ENCODE peak calls at places on chromosome 9, in seven cellular contexts. U is MM.1S, B is neural progenitor cell, G is K562, D is astrocyte, Y is HCT116, O is fibroblast of lung. T is an unnamed sample.

GRCh38 chr9:75071530-75072122 is 16.3 kb downstream of the NMRK1 start:
- DNase-seq in U (peak), B (no peak), G (peak), D (no peak), Y (peak), O (no peak), T (peak)

GRCh38 chr9:92740015-92740408 is 24.6 kb downstream of the BICD2 start:
- DNase-seq in U (no peak), B (no peak), G (no peak), D (no peak), Y (no peak), O (peak), T (no peak)

GRCh38 chr9:34072868-34073590 is 24.3 kb upstream of the UBAP2 start:
- DNase-seq in U (no peak), B (no peak), G (no peak), D (peak), Y (no peak), O (peak), T (peak)

GRCh38 chr9:134855231-134855899 is 25.2 kb upstream of the FCN2 start:
- DNase-seq in U (no peak), B (no peak), G (no peak), D (no peak), Y (no peak), O (no peak), T (no peak)

GRCh38 chr9:3960661-3961144 is 339.2 kb downstream of the GLIS3 start:
- DNase-seq in U (no peak), B (peak), G (no peak), D (peak), Y (no peak), O (peak), T (peak)

GRCh38 chr9:130664191-130665028 is at the start of gene PRDM12:
- DNase-seq in U (no peak), B (peak), G (no peak), D (no peak), Y (no peak), O (no peak), T (no peak)

GRCh38 chr9:104903609-104904008 is 24.3 kb downstream of the ABCA1 start:
- DNase-seq in U (no peak), B (no peak), G (no peak), D (peak), Y (no peak), O (no peak), T (no peak)

GRCh38 chr9:106172265-106172664 is 477.9 kb downstream of the TMEM38B start:
- DNase-seq in U (no peak), B (no peak), G (no peak), D (no peak), Y (no peak), O (no peak), T (no peak)

GRCh38 chr9:135587658-135588057 is 26.1 kb downstream of the PAEP start:
- DNase-seq in U (no peak), B (no peak), G (peak), D (no peak), Y (no peak), O (no peak), T (no peak)

GRCh38 chr9:113996531-113997001 is 81.5 kb downstream of the AMBP start:
- DNase-seq in U (no peak), B (no peak), G (no peak), D (no peak), Y (no peak), O (no peak), T (no peak)

GRCh38 chr9:6014668-6015270 is 655 bp downstream of the RANBP6 start:
- DNase-seq in U (no peak), B (no peak), G (peak), D (peak), Y (peak), O (peak), T (peak)

GRCh38 chr9:14212116-14212515 is 101.8 kb downstream of the NFIB start:
- DNase-seq in U (no peak), B (no peak), G (no peak), D (peak), Y (no peak), O (peak), T (peak)

GRCh38 chr9:109171926-109172325 is 4.9 kb upstream of the FRRS1L start:
- DNase-seq in U (no peak), B (no peak), G (no peak), D (peak), Y (no peak), O (peak), T (no peak)

GRCh38 chr9:73046769-73047168 is 93.9 kb upstream of the ALDH1A1 start:
- DNase-seq in U (no peak), B (no peak), G (no peak), D (no peak), Y (no peak), O (no peak), T (no peak)

GRCh38 chr9:31519011-31519410 is 865.4 kb upstream of the ACO1 start:
- DNase-seq in U (peak), B (no peak), G (no peak), D (no peak), Y (no peak), O (no peak), T (no peak)

GRCh38 chr9:130938652-130939404 is at the start of gene FIBCD1:
- DNase-seq in U (no peak), B (peak), G (peak), D (peak), Y (peak), O (peak), T (peak)

GRCh38 chr9:121199921-121200320 is 1.7 kb downstream of the RAB14 start:
- DNase-seq in U (no peak), B (no peak), G (no peak), D (no peak), Y (no peak), O (no peak), T (peak)

GRCh38 chr9:97802276-97802675 is 50.8 kb upstream of the FOXE1 start:
- DNase-seq in U (no peak), B (no peak), G (no peak), D (peak), Y (peak), O (no peak), T (peak)

GRCh38 chr9:33465096-33465495 is 8.6 kb downstream of the NOL6 start:
- DNase-seq in U (no peak), B (no peak), G (no peak), D (no peak), Y (no peak), O (no peak), T (no peak)

GRCh38 chr9:120693609-120694008 is 20.7 kb downstream of the MEGF9 start:
- DNase-seq in U (no peak), B (no peak), G (no peak), D (peak), Y (no peak), O (peak), T (peak)

GRCh38 chr9:111897831-111898144 is 1.2 kb downstream of the UGCG start:
- DNase-seq in U (peak), B (no peak), G (no peak), D (no peak), Y (peak), O (peak), T (peak)

GRCh38 chr9:120510816-120511215 is 69.2 kb downstream of the CDK5RAP2 start:
- DNase-seq in U (no peak), B (no peak), G (no peak), D (no peak), Y (no peak), O (no peak), T (no peak)

GRCh38 chr9:91946196-91946595 is 3.8 kb downstream of the ROR2 start:
- DNase-seq in U (no peak), B (no peak), G (peak), D (no peak), Y (no peak), O (no peak), T (no peak)

GRCh38 chr9:35659340-35659739 is 1.2 kb downstream of the CCDC107 start:
- DNase-seq in U (no peak), B (no peak), G (no peak), D (peak), Y (no peak), O (no peak), T (peak)

GRCh38 chr9:125538092-125538473 is 168.9 kb downstream of the MAPKAP1 start:
- DNase-seq in U (no peak), B (no peak), G (peak), D (peak), Y (peak), O (peak), T (peak)

GRCh38 chr9:89505795-89506385 is 8.0 kb upstream of the SEMA4D start:
- DNase-seq in U (no peak), B (peak), G (no peak), D (peak), Y (no peak), O (no peak), T (no peak)

GRCh38 chr9:128724744-128725211 is 851 bp upstream of the ZDHHC12 start:
- DNase-seq in U (peak), B (peak), G (peak), D (peak), Y (peak), O (peak), T (peak)

GRCh38 chr9:35748858-35749514 is at the start of the genes GBA2 and RGP1:
- DNase-seq in U (peak), B (peak), G (peak), D (peak), Y (peak), O (peak), T (peak)

GRCh38 chr9:131835132-131835910 is 95.4 kb upstream of the RAPGEF1 start:
- DNase-seq in U (no peak), B (no peak), G (no peak), D (no peak), Y (no peak), O (peak), T (no peak)

GRCh38 chr9:81497096-81497495 is 192.3 kb downstream of the TLE1 start:
- DNase-seq in U (no peak), B (no peak), G (no peak), D (peak), Y (no peak), O (no peak), T (no peak)

GRCh38 chr9:75743855-75744254 is 146.6 kb upstream of the PCSK5 start:
- DNase-seq in U (no peak), B (no peak), G (no peak), D (no peak), Y (no peak), O (no peak), T (no peak)

GRCh38 chr9:6443661-6444060 is 30.7 kb downstream of the UHRF2 start:
- DNase-seq in U (no peak), B (no peak), G (no peak), D (no peak), Y (no peak), O (no peak), T (no peak)

GRCh38 chr9:129471201-129472019 is 149.5 kb downstream of the C9orf50 start:
- DNase-seq in U (no peak), B (no peak), G (no peak), D (no peak), Y (no peak), O (no peak), T (no peak)

GRCh38 chr9:20212806-20213205 is 409.5 kb downstream of the MLLT3 start:
- DNase-seq in U (no peak), B (no peak), G (no peak), D (no peak), Y (no peak), O (no peak), T (no peak)

GRCh38 chr9:92140074-92140753 is 25.0 kb upstream of the SPTLC1 start:
- DNase-seq in U (peak), B (peak), G (peak), D (no peak), Y (peak), O (peak), T (peak)

GRCh38 chr9:13648676-13649075 is 369.2 kb upstream of the MPDZ start:
- DNase-seq in U (no peak), B (no peak), G (no peak), D (no peak), Y (no peak), O (no peak), T (peak)

GRCh38 chr9:92882276-92882675 is 4.4 kb upstream of the ZNF484 start:
- DNase-seq in U (no peak), B (no peak), G (no peak), D (no peak), Y (no peak), O (no peak), T (no peak)

GRCh38 chr9:122100756-122101155 is 7.6 kb upstream of the TTLL11 start:
- DNase-seq in U (no peak), B (no peak), G (no peak), D (no peak), Y (no peak), O (no peak), T (no peak)

GRCh38 chr9:112059980-112060348 is 115.1 kb downstream of the SUSD1 start:
- DNase-seq in U (no peak), B (no peak), G (no peak), D (no peak), Y (no peak), O (no peak), T (no peak)

DNA sequence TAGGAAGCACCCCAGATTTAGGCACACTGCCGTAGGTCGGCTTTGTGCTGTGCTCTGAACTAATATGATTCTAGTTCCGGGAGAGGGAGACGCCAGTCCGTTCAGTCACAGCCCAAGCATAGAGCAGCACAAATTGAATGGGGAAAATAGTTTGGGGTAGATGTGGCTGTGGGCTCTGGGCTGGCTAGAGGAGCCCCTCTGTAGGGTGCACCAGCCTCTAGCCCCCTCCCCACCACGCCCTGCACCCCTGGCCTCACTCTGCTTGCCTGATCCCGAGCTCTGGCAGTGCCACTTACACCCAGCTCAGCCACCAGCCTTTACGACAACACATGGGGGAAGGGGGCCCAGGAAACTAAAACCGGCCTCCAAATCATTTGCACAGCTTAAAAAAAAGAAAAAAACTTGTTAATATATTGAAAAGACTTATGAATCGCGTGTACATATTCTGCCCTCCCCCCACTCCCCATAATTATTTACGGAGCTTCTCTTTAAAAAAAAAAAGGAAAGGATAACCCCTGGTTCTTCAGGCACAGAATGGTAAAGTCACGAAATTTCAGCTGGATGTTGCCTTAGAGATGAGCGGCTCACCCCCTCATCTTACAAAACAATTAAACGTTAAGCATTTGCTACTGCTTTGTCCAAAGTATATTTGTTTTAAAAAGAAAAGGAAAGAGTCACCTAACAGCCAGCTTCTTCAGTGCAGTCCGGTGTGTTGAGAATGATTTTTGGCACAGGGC is 3.4 kb downstream of the LMX1B start:
- DNase-seq in U (no peak), B (no peak), G (no peak), D (no peak), Y (no peak), O (no peak), T (no peak)
- TF ChIP-seq EZH2 in U (no peak), B (no peak), G (no peak), D (no peak), Y (no peak), O (no peak), T (no peak)

GRCh38 chr9:88215181-88216131 is 77.2 kb upstream of the SPATA31C2 start:
- DNase-seq in U (no peak), B (no peak), G (no peak), D (no peak), Y (no peak), O (no peak), T (no peak)
- H3K9ac ChIP-seq in U (no peak), B (no peak), G (no peak), D (no peak), Y (no peak), O (no peak), T (no peak)

GRCh38 chr9:37036237-37037136 is 2.4 kb upstream of the PAX5 start:
- DNase-seq in U (peak), B (peak), G (no peak), D (no peak), Y (no peak), O (peak), T (peak)
- TF ChIP-seq EZH2 in U (peak), B (peak), G (no peak), D (peak), Y (no peak), O (peak), T (no peak)

GRCh38 chr9:95092321-95093072 is 225.0 kb downstream of the FANCC start:
- DNase-seq in U (no peak), B (peak), G (no peak), D (peak), Y (peak), O (peak), T (peak)
- H3K9ac ChIP-seq in U (no peak), B (no peak), G (no peak), D (peak), Y (peak), O (peak), T (peak)

GRCh38 chr9:21967169-21967568 is 27.0 kb downstream of the CDKN2A start:
- DNase-seq in U (no peak), B (peak), G (no peak), D (no peak), Y (no peak), O (no peak), T (no peak)
- TF ChIP-seq EZH2 in U (no peak), B (peak), G (no peak), D (no peak), Y (no peak), O (no peak), T (no peak)

GRCh38 chr9:93948456-93949072 is 6.6 kb downstream of the BARX1 start:
- DNase-seq in U (no peak), B (peak), G (no peak), D (no peak), Y (no peak), O (no peak), T (no peak)
- H3K9ac ChIP-seq in U (no peak), B (no peak), G (no peak), D (no peak), Y (no peak), O (no peak), T (no peak)

DNA sequence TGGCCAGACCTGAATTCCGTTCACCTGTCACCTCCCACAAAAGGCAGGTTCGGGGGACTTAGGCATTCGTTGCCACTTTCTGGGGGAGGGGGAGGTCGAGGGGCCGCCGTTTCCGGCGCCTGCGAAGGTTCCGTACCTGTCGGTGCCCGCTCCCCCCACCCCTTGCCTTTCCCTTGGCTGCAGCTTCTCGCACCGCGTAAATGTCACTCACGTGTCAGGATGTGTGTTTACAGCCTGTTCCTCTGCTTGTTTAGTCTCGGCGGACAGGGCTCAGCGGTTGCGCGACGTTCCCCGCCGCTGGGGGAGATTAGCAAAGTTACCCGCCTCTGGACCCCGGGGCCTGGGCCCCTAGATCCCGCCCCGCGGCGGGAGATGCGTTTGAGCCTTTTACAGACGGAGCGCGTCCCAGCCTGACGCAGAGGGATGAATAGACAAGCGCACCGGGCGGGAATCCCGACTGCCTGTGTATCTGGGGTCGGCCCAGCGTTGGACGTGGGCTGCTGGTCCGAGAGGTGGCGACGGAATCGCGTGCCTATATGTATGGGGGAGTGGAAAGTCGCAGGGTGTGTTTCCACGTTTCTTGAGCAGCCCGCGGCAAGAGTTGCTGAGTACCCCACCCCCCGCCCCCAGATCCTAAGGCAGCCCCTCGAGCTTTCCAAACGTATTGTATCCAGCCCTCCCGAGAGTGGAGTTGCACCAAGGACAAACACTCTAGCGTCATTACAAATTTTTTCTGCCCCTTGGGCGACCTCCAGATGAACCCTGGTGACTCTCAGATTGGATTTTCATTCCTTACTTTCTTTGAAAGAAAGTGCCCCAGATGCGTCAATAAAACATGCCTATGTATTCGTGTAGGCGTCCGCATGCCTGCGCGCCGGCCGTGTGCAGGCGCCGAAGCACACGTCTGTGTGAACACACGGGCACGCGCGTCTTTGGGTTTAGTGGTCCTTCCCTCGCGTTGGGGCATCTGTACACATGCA is 2.4 kb upstream of the LHX2 start:
- DNase-seq in U (no peak), B (peak), G (no peak), D (no peak), Y (no peak), O (no peak), T (no peak)
- TF ChIP-seq EZH2 in U (peak), B (peak), G (no peak), D (peak), Y (no peak), O (peak), T (no peak)

GRCh38 chr9:136793063-136793946 is 2.2 kb downstream of the TMEM141 start:
- DNase-seq in U (no peak), B (no peak), G (peak), D (no peak), Y (no peak), O (no peak), T (no peak)
- H3K9ac ChIP-seq in U (no peak), B (no peak), G (peak), D (no peak), Y (no peak), O (no peak), T (no peak)

DNA sequence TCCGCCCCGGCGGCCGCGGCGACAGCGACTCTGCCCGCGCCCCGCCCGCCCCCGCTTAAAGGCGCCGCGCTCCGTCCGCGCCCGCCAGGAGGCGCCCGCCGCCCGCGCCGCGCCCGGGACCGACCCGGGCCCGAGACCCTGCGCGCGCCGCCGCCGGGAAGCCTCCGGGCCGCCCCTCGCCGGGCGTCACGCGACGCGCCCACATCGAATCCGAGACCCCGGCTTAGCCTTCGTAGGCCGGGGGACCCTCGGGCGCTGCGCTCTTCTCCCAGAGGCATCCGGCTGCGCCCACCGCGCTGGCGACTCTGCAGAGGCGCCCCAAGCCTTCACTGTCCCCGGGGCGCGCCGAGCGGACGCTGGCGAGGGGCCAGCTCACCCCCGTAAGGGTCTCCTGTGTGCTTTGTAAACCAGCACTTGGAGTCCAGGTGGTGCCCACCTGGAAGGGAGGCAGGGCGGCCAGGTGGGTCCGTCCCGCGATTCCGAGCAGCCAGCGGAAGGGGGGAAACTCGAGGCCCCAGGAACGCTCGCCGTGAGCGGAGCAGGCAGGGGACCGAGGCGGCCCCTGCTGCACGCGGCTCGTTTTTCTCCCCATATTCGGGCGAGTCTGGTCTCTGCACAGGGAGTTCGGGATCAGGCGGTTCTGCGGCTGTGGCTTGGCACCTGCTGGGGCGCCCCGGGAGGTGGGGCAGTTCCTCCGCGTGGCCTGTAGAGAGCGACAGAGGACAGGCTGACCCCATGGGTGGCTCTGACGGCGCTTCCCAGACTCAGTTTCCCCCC is 432 bp upstream of the ABCA2 start:
- DNase-seq in U (peak), B (peak), G (peak), D (no peak), Y (no peak), O (no peak), T (peak)
- TF ChIP-seq EZH2 in U (no peak), B (peak), G (no peak), D (no peak), Y (no peak), O (no peak), T (no peak)

GRCh38 chr9:78566948-78567675 is 270.2 kb downstream of the PSAT1 start:
- DNase-seq in U (no peak), B (no peak), G (no peak), D (peak), Y (no peak), O (peak), T (peak)
- H3K9ac ChIP-seq in U (no peak), B (no peak), G (no peak), D (no peak), Y (no peak), O (no peak), T (no peak)

T was measured in PC-3.